ENCODE peak calls at places on chromosomes 3 and 15, in four cellular contexts. H, O, B and N are unnamed samples.

GRCh38 chr3:10460951-10461563 is 44.3 kb downstream of the ATP2B2 start:
- DNase-seq in O (no peak), B (no peak), H (no peak), N (no peak)

GRCh38 chr3:193974147-193974546 is 161.8 kb upstream of the HES1 start:
- DNase-seq in B (no peak), H (no peak), O (no peak), N (no peak)

GRCh38 chr15:74417230-74417629 is 16.5 kb downstream of the SEMA7A start:
- DNase-seq in O (no peak), B (no peak), H (no peak), N (no peak)

GRCh38 chr3:127670229-127670559 is 2.6 kb upstream of the ABTB1 start:
- DNase-seq in O (no peak), H (no peak), B (no peak), N (peak)

GRCh38 chr3:194536883-194537637 is 50.3 kb upstream of the ATP13A3 start:
- DNase-seq in B (peak), O (peak), H (peak), N (no peak)

GRCh38 chr3:70065666-70066253 is 66.2 kb downstream of the SAMMSON start:
- DNase-seq in O (no peak), B (peak), H (no peak), N (no peak)

GRCh38 chr15:56950979-56951378 is 32.5 kb downstream of the TCF12 start:
- DNase-seq in O (no peak), B (no peak), H (no peak), N (no peak)

GRCh38 chr3:114299421-114299820 is 5.6 kb downstream of the TIGIT start:
- DNase-seq in O (peak), B (peak), H (no peak), N (peak)

GRCh38 chr3:126208182-126208581 is 27.8 kb upstream of the ALDH1L1 start:
- DNase-seq in B (no peak), O (no peak), H (no peak), N (no peak)

GRCh38 chr15:68303134-68303533 is 25.6 kb downstream of the FEM1B start:
- DNase-seq in B (no peak), H (no peak), O (no peak), N (no peak)

GRCh38 chr3:158272071-158272470 is 162.2 kb downstream of the RSRC1 start:
- DNase-seq in B (no peak), H (no peak), O (no peak), N (no peak)

GRCh38 chr15:81223346-81223971 is 26.8 kb downstream of the IL16 start:
- DNase-seq in B (no peak), H (no peak), O (no peak), N (no peak)

GRCh38 chr3:181103605-181104004 is 114.1 kb upstream of the DNAJC19 start:
- DNase-seq in O (peak), B (peak), H (no peak), N (no peak)
- TF ChIP-seq CTCF in O (no peak), B (peak), H (no peak), N (no peak)

GRCh38 chr15:88513195-88513594 is 33.3 kb downstream of the DET1 start:
- DNase-seq in H (no peak), O (no peak), B (no peak), N (no peak)

GRCh38 chr15:88509964-88510363 is 36.5 kb downstream of the DET1 start:
- DNase-seq in B (no peak), O (no peak), H (no peak), N (no peak)

GRCh38 chr15:88512606-88513005 is 33.9 kb downstream of the DET1 start:
- DNase-seq in B (no peak), H (no peak), O (no peak), N (no peak)

GRCh38 chr15:88509321-88509720 is 37.2 kb downstream of the DET1 start:
- DNase-seq in O (no peak), H (no peak), B (no peak), N (no peak)

DNA sequence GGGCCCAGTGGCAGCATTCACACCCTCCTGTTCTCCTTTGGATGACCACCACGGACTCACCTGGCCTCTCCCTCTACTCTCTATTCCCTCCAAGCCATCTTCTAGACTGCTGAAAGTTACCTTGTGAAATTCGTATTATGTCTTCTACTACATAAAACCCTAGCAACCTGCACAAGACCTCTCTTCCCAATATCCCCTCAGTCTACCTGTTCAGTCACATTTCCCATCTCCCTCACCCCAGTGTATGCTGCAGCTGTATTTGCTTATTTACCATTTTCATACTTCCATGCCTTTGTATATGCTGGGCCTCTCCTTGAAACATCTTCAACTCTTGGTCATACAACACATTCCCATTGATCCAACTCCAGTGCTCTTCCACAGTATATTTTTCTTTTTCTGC is 35.3 kb downstream of the DET1 start:
- DNase-seq in H (no peak), B (no peak), O (no peak), N (no peak)
- TF ChIP-seq CTCF in H (no peak), B (no peak), O (no peak), N (no peak)

DNA sequence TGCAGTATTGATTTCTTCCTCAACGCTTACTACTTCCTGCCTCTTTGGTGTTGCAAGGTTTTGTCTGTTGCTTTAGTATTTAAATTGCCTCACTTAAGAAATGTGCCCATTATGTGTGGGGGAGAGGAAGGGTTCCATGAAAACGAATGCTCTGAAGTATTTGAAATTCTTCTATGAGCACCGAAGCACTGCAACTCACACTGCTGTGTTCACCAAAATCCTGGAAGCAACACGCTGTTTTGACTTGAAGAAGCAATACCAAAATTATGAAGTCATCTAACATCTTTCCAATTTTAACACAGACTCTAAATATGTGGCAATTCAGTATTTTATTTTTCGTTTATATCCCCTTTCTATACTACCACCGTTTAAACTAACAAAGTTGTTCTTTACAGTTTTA is 101.5 kb downstream of the RBMS3 start:
- DNase-seq in B (no peak), O (no peak), H (no peak), N (no peak)
- TF ChIP-seq CTCF in B (no peak), O (no peak), H (no peak), N (no peak)

GRCh38 chr15:28019594-28020320 is 79.4 kb downstream of the OCA2 start:
- DNase-seq in H (no peak), O (no peak), B (no peak), N (no peak)

GRCh38 chr15:28022961-28023360 is 76.2 kb downstream of the OCA2 start:
- DNase-seq in O (no peak), B (no peak), H (no peak), N (no peak)

GRCh38 chr15:28022181-28022580 is 76.9 kb downstream of the OCA2 start:
- DNase-seq in B (no peak), H (no peak), O (no peak), N (no peak)

GRCh38 chr15:28020644-28021043 is 78.5 kb downstream of the OCA2 start:
- DNase-seq in H (no peak), O (no peak), B (no peak), N (no peak)

DNA sequence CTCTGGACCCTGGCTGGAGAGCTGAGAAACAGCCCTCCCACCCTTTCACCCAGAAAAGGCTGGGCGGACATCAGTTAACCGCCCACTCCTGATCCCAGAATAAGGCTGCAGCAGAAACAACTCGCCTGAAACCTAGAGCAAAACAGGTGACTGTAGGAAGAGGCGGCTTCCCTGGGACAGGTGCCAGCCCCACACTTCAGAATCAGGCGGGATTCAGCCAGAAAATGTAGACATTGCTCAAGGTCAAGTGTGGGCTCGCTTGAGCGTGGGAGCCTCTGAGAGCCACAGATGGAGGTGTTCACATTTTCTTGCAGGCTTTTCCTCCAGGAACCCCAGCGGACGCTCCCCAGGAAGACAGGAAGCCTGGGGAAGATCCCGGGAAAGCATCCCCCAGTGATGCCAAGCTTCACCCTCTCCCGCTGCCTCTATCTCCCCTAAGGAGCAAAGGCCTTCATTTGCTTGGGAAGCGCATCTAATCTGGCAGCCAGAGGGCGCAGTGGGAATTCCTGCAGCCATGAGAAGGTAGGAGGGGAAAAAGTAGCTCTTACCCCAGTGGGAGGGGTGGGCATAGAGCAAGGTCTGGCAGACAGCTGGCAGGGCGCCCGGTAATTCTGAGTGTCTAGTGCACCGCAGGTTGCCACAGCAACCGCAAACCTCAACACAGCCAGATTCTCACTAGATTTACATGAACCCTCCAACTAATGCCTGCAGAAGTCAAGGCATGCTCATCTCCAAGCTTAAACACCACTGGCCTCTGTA is 77.7 kb downstream of the OCA2 start:
- DNase-seq in O (peak), B (peak), H (peak), N (no peak)
- TF ChIP-seq CTCF in O (peak), B (no peak), H (peak), N (no peak)